ENCODE peak calls at places on chromosomes 4 and X, in four cellular contexts. O is GM23338, C is A549, P is SK-N-SH. K is an unnamed sample.

GRCh38 chr4:123661080-123661737 is 264.6 kb downstream of the SPRY1 start:
- DNase-seq in O (peak; percentile 32), C (peak; percentile 10), P (peak; percentile 24), K (no peak)

GRCh38 chr4:6395466-6396228 is 76.8 kb downstream of the PPP2R2C start:
- DNase-seq in O (no peak), C (no peak), P (no peak), K (no peak)

GRCh38 chr4:23922535-23923115 is 32.8 kb upstream of the PPARGC1A start:
- DNase-seq in O (no peak), C (no peak), P (no peak), K (no peak)

GRCh38 chrX:39648548-39649254 is 449.1 kb downstream of the BCOR start:
- DNase-seq in O (no peak), C (no peak), P (no peak), K (no peak)

GRCh38 chr4:62644372-62644771 is 1444.2 kb downstream of the ADGRL3 start:
- DNase-seq in O (peak; percentile 76), C (no peak), P (no peak), K (no peak)

GRCh38 chr4:11418610-11419009 is 10.1 kb downstream of the HS3ST1 start:
- DNase-seq in O (peak; percentile 28), C (no peak), P (no peak), K (no peak)

GRCh38 chr4:71020611-71021010 is 27.2 kb downstream of the DCK start:
- DNase-seq in O (no peak), C (no peak), P (no peak), K (no peak)

GRCh38 chrX:46662594-46662993 is 89.0 kb downstream of the CHST7 start:
- DNase-seq in O (no peak), C (no peak), P (no peak), K (no peak)

GRCh38 chr4:71677568-71677967 is 106.3 kb downstream of the GC start:
- DNase-seq in O (peak; percentile 32), C (no peak), P (no peak), K (no peak)

GRCh38 chr4:152169666-152170065 is 366.2 kb downstream of the FBXW7 start:
- DNase-seq in O (no peak), C (no peak), P (no peak), K (no peak)

GRCh38 chrX:78922754-78923153 is 22.4 kb upstream of the P2RY10 start:
- DNase-seq in O (no peak), C (no peak), P (no peak), K (no peak)

GRCh38 chr4:81421346-81422218 is 50.1 kb downstream of the RASGEF1B start:
- DNase-seq in O (peak; percentile 39), C (no peak), P (no peak), K (peak; percentile 77)

GRCh38 chr4:24772061-24772705 is 23.2 kb upstream of the SOD3 start:
- DNase-seq in O (no peak), C (no peak), P (no peak), K (no peak)

GRCh38 chr4:163758032-163758431 is 263.5 kb downstream of the TMA16 start:
- DNase-seq in O (no peak), C (no peak), P (no peak), K (no peak)

GRCh38 chr4:163554870-163555465 is 60.5 kb downstream of the TMA16 start:
- DNase-seq in O (peak; percentile 59), C (no peak), P (peak; percentile 23), K (no peak)

GRCh38 chrX:118566359-118566758 is 70.7 kb downstream of the DOCK11 start:
- DNase-seq in O (no peak), C (no peak), P (no peak), K (no peak)

GRCh38 chr4:125520258-125520990 is 205.7 kb downstream of the FAT4 start:
- DNase-seq in O (no peak), C (no peak), P (no peak), K (no peak)

GRCh38 chr4:89136525-89136924 is 25.2 kb downstream of the TIGD2 start:
- DNase-seq in O (no peak), C (no peak), P (no peak), K (no peak)

GRCh38 chrX:150752124-150752523 is 58.9 kb downstream of the MTMR1 start:
- DNase-seq in O (no peak), C (no peak), P (no peak), K (no peak)

GRCh38 chr4:181897935-181898334 is 345.3 kb upstream of the TENM3 start:
- DNase-seq in O (no peak), C (no peak), P (no peak), K (no peak)

GRCh38 chr4:80926446-80926845 is 104.1 kb upstream of the BMP3 start:
- DNase-seq in O (no peak), C (no peak), P (no peak), K (no peak)

GRCh38 chr4:148376151-148376550 is 66.1 kb downstream of the NR3C2 start:
- DNase-seq in O (no peak), C (no peak), P (peak; percentile 3), K (peak; percentile 10)

GRCh38 chr4:153765836-153766235 is 6.0 kb upstream of the RNF175 start:
- DNase-seq in O (no peak), C (no peak), P (no peak), K (no peak)

GRCh38 chr4:52718123-52718522 is 33.1 kb downstream of the ERVMER34-1 start:
- DNase-seq in O (no peak), C (no peak), P (no peak), K (no peak)

GRCh38 chr4:52726821-52727580 is 24.2 kb downstream of the ERVMER34-1 start:
- DNase-seq in O (no peak), C (no peak), P (no peak), K (no peak)

GRCh38 chr4:52716364-52717151 is 34.7 kb downstream of the ERVMER34-1 start:
- DNase-seq in O (no peak), C (no peak), P (no peak), K (peak; percentile 10)

GRCh38 chr4:52721968-52722814 is 29.0 kb downstream of the ERVMER34-1 start:
- DNase-seq in O (peak; percentile 99), C (peak; percentile 77), P (peak; percentile 95), K (peak; percentile 66)
- TF ChIP-seq REST in O (peak; percentile 29), C (peak; percentile 78), P (no peak), K (no peak)

DNA sequence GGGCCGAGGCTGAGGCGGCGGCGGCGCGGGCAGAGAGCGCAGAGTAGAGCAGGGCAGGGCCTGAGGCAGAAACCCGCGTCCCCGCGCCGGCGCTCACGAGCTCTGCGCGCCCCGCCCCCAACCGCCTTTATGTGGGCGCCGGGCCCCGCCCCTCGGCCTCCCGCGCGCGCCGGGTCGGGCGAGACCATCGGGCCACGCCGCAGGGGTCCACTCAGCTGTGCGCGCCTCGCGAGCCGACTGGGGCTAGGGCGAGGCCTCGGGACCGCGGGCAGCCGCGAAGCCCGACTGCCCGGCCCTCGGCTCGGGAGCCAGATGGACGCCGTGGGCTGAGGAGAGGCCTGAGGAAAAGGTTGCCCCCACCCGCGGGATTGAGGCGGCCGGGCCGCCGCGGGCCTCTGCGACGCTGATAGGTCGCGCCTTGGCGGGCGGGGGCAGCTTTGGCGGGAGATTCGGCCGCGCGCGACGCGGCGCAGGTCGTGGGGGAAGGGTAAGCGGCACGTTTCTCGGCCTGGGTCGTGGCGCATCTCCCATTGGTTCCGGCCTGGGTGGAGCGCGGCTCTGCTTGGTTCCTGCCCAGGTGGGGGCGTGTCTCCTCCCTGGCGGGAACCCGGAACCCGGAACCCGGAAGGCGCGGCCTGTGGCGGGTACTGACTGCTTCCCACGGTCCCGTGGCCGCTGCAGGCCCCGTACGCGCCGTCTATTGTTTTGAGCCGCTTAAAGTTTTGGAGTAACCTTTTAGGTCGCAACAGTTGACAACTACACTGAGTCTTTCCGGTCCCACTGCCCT is at the start of gene SLBP:
- DNase-seq in O (peak; percentile 94), C (peak; percentile 92), P (peak; percentile 97), K (peak; percentile 99)
- TF ChIP-seq REST in O (no peak), C (no peak), P (peak; percentile 16), K (peak; percentile 52)

GRCh38 chr4:73281982-73282381 is 23.4 kb upstream of the ANKRD17 start:
- DNase-seq in O (no peak), C (no peak), P (no peak), K (no peak)
- TF ChIP-seq REST in O (no peak), C (no peak), P (no peak), K (no peak)

GRCh38 chr4:56123547-56123946 is 174.8 kb downstream of the CEP135 start:
- DNase-seq in O (no peak), C (no peak), P (no peak), K (no peak)
- TF ChIP-seq REST in O (peak; percentile 61), C (peak; percentile 57), P (peak; percentile 84), K (peak; percentile 82)

K was measured in HL-60.